ENCODE peak calls at places on chromosome 2, in four cellular contexts. Y is stimulated activated CD4-positive, alpha-beta T cell treated with anti-CD3 and anti-CD28 coated beads, Interleukin-12 subunit alpha, Interleukin-12 subunit beta, amount 100 ng/mL, for 24 hours; O is fibroblast of lung; U is ELR. N is an unnamed sample.

GRCh38 chr2:195658541-195658890 is 1.5 kb downstream of the SLC39A10 start:
- DNase-seq in Y (no peak), O (peak; percentile 88), U (peak; percentile 92), N (no peak)

GRCh38 chr2:218607436-218608115 is at the start of gene PLCD4:
- DNase-seq in O (peak; percentile 79), U (peak; percentile 76), Y (no peak), N (no peak)

GRCh38 chr2:46281939-46282338 is 15.3 kb upstream of the EPAS1 start:
- DNase-seq in Y (no peak), O (no peak), U (no peak), N (no peak)

GRCh38 chr2:43777306-43777926 is 3.6 kb downstream of the DYNC2LI1 start:
- DNase-seq in Y (no peak), O (no peak), U (no peak), N (no peak)

GRCh38 chr2:161090401-161090800 is 69.8 kb upstream of the TANK start:
- DNase-seq in U (no peak), Y (no peak), O (no peak), N (peak; percentile 18)

GRCh38 chr2:54497738-54498680 is 41.9 kb downstream of the SPTBN1 start:
- DNase-seq in Y (no peak), U (peak; percentile 50), O (no peak), N (no peak)

GRCh38 chr2:144826105-144826504 is 306.2 kb upstream of the ZEB2 start:
- DNase-seq in U (no peak), O (no peak), Y (no peak), N (no peak)

GRCh38 chr2:174662459-174662858 is 64.9 kb upstream of the WIPF1 start:
- DNase-seq in U (peak; percentile 84), Y (no peak), O (peak; percentile 82), N (no peak)

GRCh38 chr2:26561918-26562810 is 79.0 kb downstream of the CIB4 start:
- DNase-seq in O (peak; percentile 30), U (peak; percentile 44), Y (no peak), N (no peak)

GRCh38 chr2:75548036-75548573 is 12.6 kb downstream of the EVA1A start:
- DNase-seq in Y (no peak), U (peak; percentile 42), O (peak; percentile 34), N (no peak)

GRCh38 chr2:179822540-179822939 is 38.9 kb downstream of the ZNF385B start:
- DNase-seq in Y (no peak), U (no peak), O (no peak), N (no peak)

GRCh38 chr2:102094917-102095316 is 47.6 kb upstream of the IL1R1 start:
- DNase-seq in O (peak; percentile 84), Y (no peak), U (peak; percentile 94), N (no peak)

GRCh38 chr2:100733344-100734187 is 86.4 kb upstream of the NPAS2 start:
- DNase-seq in Y (no peak), U (peak; percentile 76), O (peak; percentile 67), N (no peak)

GRCh38 chr2:240643811-240644150 is 18.5 kb downstream of the GPR35 start:
- DNase-seq in Y (no peak), U (no peak), O (no peak), N (no peak)

GRCh38 chr2:37554157-37554515 is 117.3 kb downstream of the CDC42EP3 start:
- DNase-seq in O (no peak), Y (no peak), U (no peak), N (no peak)

GRCh38 chr2:127143851-127144782 is 37.2 kb upstream of the BIN1 start:
- DNase-seq in O (peak; percentile 70), U (peak; percentile 82), Y (no peak), N (no peak)

GRCh38 chr2:138003411-138003810 is 39.1 kb downstream of the HNMT start:
- DNase-seq in Y (no peak), O (no peak), U (no peak), N (no peak)

GRCh38 chr2:110716959-110717645 is 15.3 kb upstream of the ACOXL start:
- DNase-seq in U (peak; percentile 11), Y (no peak), O (peak; percentile 19), N (no peak)

GRCh38 chr2:120772261-120772660 is 36.6 kb downstream of the GLI2 start:
- DNase-seq in U (peak; percentile 28), O (peak; percentile 36), Y (no peak), N (no peak)

GRCh38 chr2:232927793-232928563 is 57.9 kb downstream of the SNORC start:
- DNase-seq in U (no peak), Y (no peak), O (no peak), N (no peak)